ENCODE peak calls at places on chromosomes 12 and 14, in seven cellular contexts. D, U, Q, N, J, X and R are unnamed samples.

GRCh38 chr12:129184066-129184695 is 330.9 kb downstream of the GLT1D1 start:
- DNase-seq in Q (no peak), J (no peak), D (no peak), U (no peak), X (peak; percentile 2), N (no peak), R (no peak)

GRCh38 chr14:104343690-104344640 is 205.6 kb downstream of the KIF26A start:
- DNase-seq in Q (no peak), X (no peak), D (no peak), N (peak; percentile 29), J (peak; percentile 47), U (no peak), R (no peak)

GRCh38 chr14:64983439-64984310 is 3.0 kb upstream of the FNTB start:
- DNase-seq in X (peak; percentile 38), D (peak; percentile 29), J (no peak), U (peak; percentile 54), Q (no peak), N (no peak), R (no peak)

GRCh38 chr12:42868291-42868690 is 278.7 kb upstream of the PRICKLE1 start:
- DNase-seq in X (peak; percentile 86), D (no peak), Q (no peak), J (no peak), U (no peak), N (no peak), R (no peak)

GRCh38 chr12:28388879-28389278 is 198.6 kb downstream of the CCDC91 start:
- DNase-seq in N (no peak), J (no peak), Q (no peak), X (no peak), D (no peak), U (no peak), R (no peak)

GRCh38 chr12:121390856-121391255 is 9.1 kb upstream of the RNF34 start:
- DNase-seq in N (no peak), J (no peak), Q (no peak), D (no peak), U (no peak), X (no peak), R (no peak)

GRCh38 chr12:6063379-6063735 is 61.1 kb downstream of the VWF start:
- DNase-seq in J (no peak), D (no peak), Q (no peak), N (no peak), X (no peak), U (no peak), R (no peak)

GRCh38 chr12:121709478-121709890 is 3.1 kb upstream of the TMEM120B start:
- DNase-seq in J (no peak), N (peak; percentile 74), U (no peak), X (peak; percentile 51), D (no peak), Q (peak; percentile 56), R (no peak)

GRCh38 chr12:114682920-114683708 is 861 bp downstream of the TBX3 start:
- DNase-seq in X (no peak), D (no peak), J (peak; percentile 74), Q (no peak), N (no peak), U (no peak), R (no peak)

GRCh38 chr14:93343797-93344196 is 3.2 kb upstream of the COX8C start:
- DNase-seq in D (no peak), X (no peak), N (no peak), U (no peak), Q (no peak), J (no peak), R (no peak)

GRCh38 chr12:113875681-113876080 is 90.4 kb downstream of the RBM19 start:
- DNase-seq in U (no peak), D (no peak), J (no peak), N (no peak), Q (no peak), X (no peak), R (no peak)

GRCh38 chr12:130879212-130879686 is 7.4 kb downstream of the RAN start:
- DNase-seq in X (no peak), D (peak; percentile 57), N (no peak), Q (no peak), U (no peak), J (peak; percentile 31), R (no peak)

GRCh38 chr14:64701660-64702059 is 2.6 kb upstream of the PLEKHG3 start:
- DNase-seq in N (no peak), D (no peak), U (no peak), X (no peak), Q (no peak), J (no peak), R (no peak)

GRCh38 chr14:81406863-81407262 is 6.7 kb upstream of the STON2 start:
- DNase-seq in N (no peak), D (no peak), X (peak; percentile 92), J (no peak), U (no peak), Q (no peak), R (no peak)

GRCh38 chr14:100384819-100385813 is 62.0 kb downstream of the SLC25A47 start:
- DNase-seq in Q (no peak), X (no peak), N (no peak), D (no peak), U (no peak), J (no peak), R (no peak)

GRCh38 chr12:2608608-2608945 is 186.2 kb upstream of the FKBP4 start:
- DNase-seq in N (no peak), D (no peak), J (no peak), X (no peak), Q (no peak), U (no peak), R (no peak)

GRCh38 chr12:65327207-65328076 is 49.0 kb downstream of the MSRB3 start:
- DNase-seq in J (no peak), D (no peak), Q (no peak), U (no peak), N (no peak), X (peak; percentile 88), R (no peak)